ENCODE peak calls at places on chromosomes 12 and 14, in seven cellular contexts. Y is H9, J is stomach, L is ascending aorta, M is PC-3, I is hepatocyte, E is sigmoid colon. F is an unnamed sample. For H3K4me1, the result is how much of the 10 kb centered on the place peaks cover.

GRCh38 chr14:103123634-103124500 is 606 bp downstream of the TNFAIP2 start:
- DNase-seq in Y (peak), J (peak), L (no peak), M (peak), I (peak), E (peak), F (no peak)

GRCh38 chr12:67442347-67442841 is 173.2 kb downstream of the CAND1 start:
- DNase-seq in Y (no peak), J (no peak), L (no peak), M (no peak), I (no peak), E (no peak), F (no peak)

GRCh38 chr14:35402323-35403084 is 2.0 kb downstream of the NFKBIA start:
- DNase-seq in Y (no peak), J (no peak), L (no peak), M (no peak), I (no peak), E (peak), F (peak)

GRCh38 chr14:95886366-95886765 is 9.7 kb downstream of the TUNAR start:
- DNase-seq in Y (no peak), J (no peak), L (no peak), M (no peak), I (no peak), E (no peak), F (no peak)

GRCh38 chr14:102539544-102540309 is 30.2 kb upstream of the ANKRD9 start:
- DNase-seq in Y (no peak), J (no peak), L (no peak), M (no peak), I (peak), E (no peak), F (no peak)

GRCh38 chr12:39736406-39736805 is 116.8 kb upstream of the ABCD2 start:
- DNase-seq in Y (no peak), J (no peak), L (no peak), M (no peak), I (no peak), E (no peak), F (no peak)

GRCh38 chr14:78345346-78345745 is 175.2 kb downstream of the NRXN3 start:
- DNase-seq in Y (no peak), J (no peak), L (no peak), M (no peak), I (no peak), E (no peak), F (no peak)

GRCh38 chr14:103137721-103138482 is 14.6 kb downstream of the TNFAIP2 start:
- DNase-seq in Y (no peak), J (no peak), L (no peak), M (no peak), I (no peak), E (no peak), F (no peak)

GRCh38 chr14:94341654-94342333 is 18.7 kb upstream of the SERPINA6 start:
- DNase-seq in Y (no peak), J (no peak), L (no peak), M (peak), I (no peak), E (no peak), F (no peak)

GRCh38 chr14:69561893-69562292 is 12.8 kb downstream of the CCDC177 start:
- DNase-seq in Y (no peak), J (no peak), L (no peak), M (no peak), I (no peak), E (no peak), F (no peak)

GRCh38 chr12:101468948-101469347 is 6.2 kb upstream of the SPIC start:
- DNase-seq in Y (no peak), J (no peak), L (no peak), M (no peak), I (no peak), E (no peak), F (no peak)

GRCh38 chr12:119176267-119177055 is 2.3 kb upstream of the HSPB8 start:
- DNase-seq in Y (peak), J (peak), L (peak), M (peak), I (peak), E (peak), F (no peak)

GRCh38 chr12:112005419-112006395 is 7.3 kb downstream of the TMEM116 start:
- DNase-seq in Y (peak), J (peak), L (no peak), M (peak), I (peak), E (no peak), F (no peak)

GRCh38 chr12:113070117-113070906 is 13.8 kb downstream of the DTX1 start:
- DNase-seq in Y (no peak), J (no peak), L (peak), M (no peak), I (no peak), E (no peak), F (no peak)

GRCh38 chr12:122406701-122407154 is 15.7 kb downstream of the CLIP1 start:
- DNase-seq in Y (no peak), J (no peak), L (no peak), M (no peak), I (peak), E (no peak), F (no peak)

GRCh38 chr12:124369055-124369900 is 74.4 kb downstream of the RFLNA start:
- DNase-seq in Y (no peak), J (peak), L (peak), M (peak), I (peak), E (peak), F (no peak)

GRCh38 chr12:54352891-54353874 is 11.1 kb downstream of the GPR84 start:
- DNase-seq in Y (peak), J (no peak), L (no peak), M (no peak), I (peak), E (peak), F (no peak)

GRCh38 chr12:86456241-86456640 is 200.1 kb upstream of the MGAT4C start:
- DNase-seq in Y (no peak), J (no peak), L (no peak), M (peak), I (no peak), E (no peak), F (no peak)

GRCh38 chr14:67162390-67162789 is 26.9 kb upstream of the GARIN2 start:
- DNase-seq in Y (no peak), J (no peak), L (no peak), M (no peak), I (no peak), E (no peak), F (no peak)

GRCh38 chr12:83245156-83245555 is 558.5 kb downstream of the TMTC2 start:
- DNase-seq in Y (no peak), J (no peak), L (no peak), M (no peak), I (no peak), E (no peak), F (no peak)

GRCh38 chr12:126784328-126784921 is 1482.5 kb upstream of the TMEM132C start:
- DNase-seq in Y (peak), J (peak), L (no peak), M (peak), I (peak), E (no peak), F (peak)

GRCh38 chr14:33039321-33039720 is 100.6 kb downstream of the NPAS3 start:
- DNase-seq in Y (no peak), J (no peak), L (no peak), M (no peak), I (no peak), E (no peak), F (no peak)

GRCh38 chr14:99323603-99324185 is 51.7 kb upstream of the BCL11B start:
- DNase-seq in Y (no peak), J (no peak), L (no peak), M (no peak), I (no peak), E (no peak), F (no peak)

GRCh38 chr12:54958048-54958658 is 26.4 kb downstream of the TESPA1 start:
- DNase-seq in Y (peak), J (peak), L (no peak), M (peak), I (peak), E (no peak), F (peak)

GRCh38 chr12:57229634-57230380 is at the start of gene SHMT2:
- DNase-seq in Y (peak), J (peak), L (peak), M (peak), I (peak), E (peak), F (peak)

GRCh38 chr14:75885829-75886228 is 96.0 kb downstream of the TGFB3 start:
- DNase-seq in Y (no peak), J (no peak), L (no peak), M (no peak), I (no peak), E (no peak), F (no peak)

GRCh38 chr14:102474934-102475333 is 34.6 kb downstream of the ANKRD9 start:
- DNase-seq in Y (no peak), J (peak), L (no peak), M (no peak), I (no peak), E (peak), F (no peak)

GRCh38 chr12:6233121-6233971 is 33.1 kb downstream of the CD9 start:
- DNase-seq in Y (no peak), J (no peak), L (no peak), M (no peak), I (no peak), E (no peak), F (no peak)
- H3K4me1 ChIP-seq in Y (under half), J (half or more), L (half or more), M (half or more), I (half or more), E (half or more), F (under half)

DNA sequence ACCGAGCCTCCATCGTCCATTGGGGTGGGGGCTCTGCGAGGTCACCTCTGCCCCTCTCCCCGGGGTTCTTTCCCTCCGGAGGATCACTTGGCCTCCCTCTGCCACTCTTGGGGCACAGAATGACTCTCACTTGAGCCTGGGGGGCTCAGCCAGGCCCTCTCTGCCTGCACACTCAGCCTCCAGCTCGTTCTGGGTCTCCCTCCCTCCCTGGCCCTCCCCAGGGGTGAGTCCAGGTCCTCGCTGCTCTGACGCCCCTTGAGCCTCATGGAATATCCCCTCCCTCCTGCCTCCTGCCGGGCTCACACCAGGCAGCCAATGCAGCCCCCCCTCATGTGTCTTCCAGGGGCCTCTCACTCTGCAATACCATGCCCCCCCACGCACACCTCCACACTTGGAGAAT is 17.7 kb upstream of the SFSWAP start:
- DNase-seq in Y (no peak), J (peak), L (no peak), M (no peak), I (no peak), E (no peak), F (no peak)
- H3K4me1 ChIP-seq in Y (under half), J (under half), L (under half), M (under half), I (under half), E (under half), F (under half)

GRCh38 chr14:105487986-105488777 is 1.5 kb downstream of the CRIP1 start:
- DNase-seq in Y (no peak), J (no peak), L (no peak), M (no peak), I (no peak), E (no peak), F (no peak)
- H3K4me1 ChIP-seq in Y (under half), J (half or more), L (half or more), M (under half), I (under half), E (half or more), F (half or more)

GRCh38 chr12:15634010-15634676 is 155.0 kb downstream of the EPS8 start:
- DNase-seq in Y (no peak), J (no peak), L (no peak), M (no peak), I (no peak), E (no peak), F (no peak)
- H3K4me1 ChIP-seq in Y (under half), J (under half), L (under half), M (half or more), I (under half), E (under half), F (under half)

DNA sequence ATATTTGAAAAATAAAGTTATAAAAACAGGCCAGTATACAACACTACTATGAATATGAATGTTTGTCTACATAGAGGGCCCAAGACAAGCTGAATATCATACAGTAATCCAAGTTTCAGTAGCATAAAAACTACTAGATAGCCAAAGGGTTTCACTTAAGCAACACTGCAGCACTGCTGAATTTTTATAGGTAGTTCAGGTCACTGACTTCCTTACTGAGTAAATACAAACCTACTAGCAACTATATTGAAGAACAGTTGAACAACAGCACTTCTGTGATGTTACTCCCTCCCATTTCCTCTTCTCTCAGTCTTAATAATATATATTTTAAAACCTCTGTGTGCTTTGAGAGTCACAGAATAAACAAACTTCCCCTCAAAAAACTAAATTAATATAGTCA is 42.7 kb downstream of the GTF2A1 start:
- DNase-seq in Y (no peak), J (no peak), L (no peak), M (peak), I (no peak), E (no peak), F (no peak)
- H3K4me1 ChIP-seq in Y (under half), J (under half), L (under half), M (under half), I (under half), E (under half), F (under half)

GRCh38 chr14:31947680-31948580 is 129.2 kb upstream of the ARHGAP5 start:
- DNase-seq in Y (no peak), J (no peak), L (no peak), M (no peak), I (peak), E (no peak), F (no peak)
- H3K4me1 ChIP-seq in Y (under half), J (under half), L (under half), M (under half), I (under half), E (under half), F (under half)

GRCh38 chr14:105025429-105025828 is 4.5 kb upstream of the CDCA4 start:
- DNase-seq in Y (no peak), J (no peak), L (no peak), M (peak), I (no peak), E (no peak), F (no peak)

GRCh38 chr14:105022276-105022670 is 1.4 kb upstream of the CDCA4 start:
- DNase-seq in Y (no peak), J (no peak), L (no peak), M (peak), I (no peak), E (no peak), F (no peak)

GRCh38 chr14:105021656-105022275 is 883 bp upstream of the CDCA4 start:
- DNase-seq in Y (peak), J (peak), L (no peak), M (peak), I (peak), E (no peak), F (peak)

GRCh38 chr14:105023144-105023543 is 2.3 kb upstream of the CDCA4 start:
- DNase-seq in Y (no peak), J (no peak), L (no peak), M (peak), I (no peak), E (no peak), F (no peak)

GRCh38 chr14:105023791-105024480 is 3.1 kb upstream of the CDCA4 start:
- DNase-seq in Y (no peak), J (no peak), L (no peak), M (peak), I (no peak), E (no peak), F (no peak)
- H3K4me1 ChIP-seq in Y (under half), J (under half), L (under half), M (half or more), I (under half), E (under half), F (under half)

DNA sequence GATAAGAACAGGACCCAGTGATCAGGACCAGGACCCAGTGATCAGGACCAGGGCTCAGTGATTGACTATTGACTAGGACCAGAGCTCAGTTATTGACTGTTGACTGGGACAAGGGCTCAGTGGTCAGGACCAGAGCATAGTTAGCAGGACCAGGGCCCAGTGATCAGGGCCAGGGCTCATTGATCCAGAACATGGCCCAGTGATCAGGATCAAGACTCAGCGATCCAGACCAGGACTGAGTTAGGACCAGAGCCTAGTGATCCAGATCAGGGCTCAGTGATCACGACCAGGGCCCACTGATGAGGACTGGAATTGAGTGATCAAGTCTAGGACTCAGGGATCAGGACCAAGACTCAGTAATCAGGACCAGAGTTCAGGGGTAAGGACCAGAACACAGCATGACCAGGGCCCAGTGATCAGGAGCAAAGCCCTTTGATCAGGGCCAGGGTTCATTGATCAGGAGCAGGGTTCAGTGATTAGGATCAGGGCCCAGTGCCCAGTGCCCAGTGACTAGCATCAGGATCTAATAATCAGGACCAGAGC is 176.0 kb downstream of the TMEM121 start:
- DNase-seq in Y (no peak), J (no peak), L (no peak), M (no peak), I (no peak), E (peak), F (no peak)
- H3K4me1 ChIP-seq in Y (under half), J (under half), L (under half), M (under half), I (under half), E (under half), F (under half)